ENCODE peak calls at places on chromosomes 13 and 19, in five cellular contexts. One of them, this sample, is unnamed.

GRCh38 chr13:80441968-80442367 is 101.0 kb upstream of the SPRY2 start:
- DNase-seq in fibroblast of lung: no peak
- DNase-seq in Peyer's patch: no peak
- DNase-seq in dorsolateral prefrontal cortex: no peak
- DNase-seq in fibroblast of pulmonary artery: peak
- DNase-seq in this sample: no peak

GRCh38 chr19:991174-991931 is 7.2 kb downstream of the WDR18 start:
- DNase-seq in fibroblast of lung: peak
- DNase-seq in Peyer's patch: no peak
- DNase-seq in dorsolateral prefrontal cortex: no peak
- DNase-seq in fibroblast of pulmonary artery: peak
- DNase-seq in this sample: no peak

GRCh38 chr19:50435221-50435620 is 2.5 kb downstream of the MYBPC2 start:
- DNase-seq in fibroblast of lung: no peak
- DNase-seq in Peyer's patch: no peak
- DNase-seq in dorsolateral prefrontal cortex: no peak
- DNase-seq in fibroblast of pulmonary artery: no peak
- DNase-seq in this sample: no peak

GRCh38 chr19:30784850-30785459 is 412.8 kb downstream of the ZNF536 start:
- DNase-seq in fibroblast of lung: peak
- DNase-seq in Peyer's patch: peak
- DNase-seq in dorsolateral prefrontal cortex: no peak
- DNase-seq in fibroblast of pulmonary artery: peak
- DNase-seq in this sample: no peak

GRCh38 chr19:35585844-35586243 is at the start of gene PMIS2:
- DNase-seq in fibroblast of lung: no peak
- DNase-seq in Peyer's patch: no peak
- DNase-seq in dorsolateral prefrontal cortex: no peak
- DNase-seq in fibroblast of pulmonary artery: no peak
- DNase-seq in this sample: no peak

GRCh38 chr13:109840201-109840892 is 54.0 kb upstream of the IRS2 start:
- DNase-seq in fibroblast of lung: peak
- DNase-seq in Peyer's patch: no peak
- DNase-seq in dorsolateral prefrontal cortex: no peak
- DNase-seq in fibroblast of pulmonary artery: peak
- DNase-seq in this sample: peak

GRCh38 chr13:74206061-74206561 is 71.9 kb upstream of the KLF12 start:
- DNase-seq in fibroblast of lung: peak
- DNase-seq in Peyer's patch: no peak
- DNase-seq in dorsolateral prefrontal cortex: no peak
- DNase-seq in fibroblast of pulmonary artery: peak
- DNase-seq in this sample: peak

GRCh38 chr13:63696055-63696454 is 2280.4 kb upstream of the PCDH20 start:
- DNase-seq in fibroblast of lung: peak
- DNase-seq in Peyer's patch: no peak
- DNase-seq in dorsolateral prefrontal cortex: no peak
- DNase-seq in fibroblast of pulmonary artery: peak
- DNase-seq in this sample: no peak

GRCh38 chr19:29745253-29745652 is 30.2 kb upstream of the C19orf12 start:
- DNase-seq in fibroblast of lung: no peak
- DNase-seq in Peyer's patch: no peak
- DNase-seq in dorsolateral prefrontal cortex: no peak
- DNase-seq in fibroblast of pulmonary artery: no peak
- DNase-seq in this sample: no peak

GRCh38 chr19:46915386-46915785 is 54.6 kb downstream of the ARHGAP35 start:
- DNase-seq in fibroblast of lung: no peak
- DNase-seq in Peyer's patch: no peak
- DNase-seq in dorsolateral prefrontal cortex: no peak
- DNase-seq in fibroblast of pulmonary artery: no peak
- DNase-seq in this sample: no peak

GRCh38 chr19:57946316-57946715 is 1.2 kb downstream of the ZNF256 start:
- DNase-seq in fibroblast of lung: no peak
- DNase-seq in Peyer's patch: no peak
- DNase-seq in dorsolateral prefrontal cortex: no peak
- DNase-seq in fibroblast of pulmonary artery: no peak
- DNase-seq in this sample: no peak
- H3K4me3 ChIP-seq in fibroblast of lung: peak
- H3K4me3 ChIP-seq in Peyer's patch: no peak
- H3K4me3 ChIP-seq in dorsolateral prefrontal cortex: peak
- H3K4me3 ChIP-seq in fibroblast of pulmonary artery: peak
- H3K4me3 ChIP-seq in this sample: peak

GRCh38 chr19:41702208-41702651 is 6.2 kb upstream of the CEACAM5 start:
- DNase-seq in fibroblast of lung: no peak
- DNase-seq in Peyer's patch: no peak
- DNase-seq in dorsolateral prefrontal cortex: no peak
- DNase-seq in fibroblast of pulmonary artery: peak
- DNase-seq in this sample: no peak

GRCh38 chr19:41700381-41701195 is 7.8 kb upstream of the CEACAM5 start:
- DNase-seq in fibroblast of lung: no peak
- DNase-seq in Peyer's patch: peak
- DNase-seq in dorsolateral prefrontal cortex: no peak
- DNase-seq in fibroblast of pulmonary artery: no peak
- DNase-seq in this sample: no peak

GRCh38 chr19:41699968-41700323 is 8.5 kb upstream of the CEACAM5 start:
- DNase-seq in fibroblast of lung: no peak
- DNase-seq in Peyer's patch: peak
- DNase-seq in dorsolateral prefrontal cortex: no peak
- DNase-seq in fibroblast of pulmonary artery: no peak
- DNase-seq in this sample: no peak

GRCh38 chr19:41699231-41699967 is 9.0 kb upstream of the CEACAM5 start:
- DNase-seq in fibroblast of lung: no peak
- DNase-seq in Peyer's patch: peak
- DNase-seq in dorsolateral prefrontal cortex: no peak
- DNase-seq in fibroblast of pulmonary artery: no peak
- DNase-seq in this sample: no peak

DNA sequence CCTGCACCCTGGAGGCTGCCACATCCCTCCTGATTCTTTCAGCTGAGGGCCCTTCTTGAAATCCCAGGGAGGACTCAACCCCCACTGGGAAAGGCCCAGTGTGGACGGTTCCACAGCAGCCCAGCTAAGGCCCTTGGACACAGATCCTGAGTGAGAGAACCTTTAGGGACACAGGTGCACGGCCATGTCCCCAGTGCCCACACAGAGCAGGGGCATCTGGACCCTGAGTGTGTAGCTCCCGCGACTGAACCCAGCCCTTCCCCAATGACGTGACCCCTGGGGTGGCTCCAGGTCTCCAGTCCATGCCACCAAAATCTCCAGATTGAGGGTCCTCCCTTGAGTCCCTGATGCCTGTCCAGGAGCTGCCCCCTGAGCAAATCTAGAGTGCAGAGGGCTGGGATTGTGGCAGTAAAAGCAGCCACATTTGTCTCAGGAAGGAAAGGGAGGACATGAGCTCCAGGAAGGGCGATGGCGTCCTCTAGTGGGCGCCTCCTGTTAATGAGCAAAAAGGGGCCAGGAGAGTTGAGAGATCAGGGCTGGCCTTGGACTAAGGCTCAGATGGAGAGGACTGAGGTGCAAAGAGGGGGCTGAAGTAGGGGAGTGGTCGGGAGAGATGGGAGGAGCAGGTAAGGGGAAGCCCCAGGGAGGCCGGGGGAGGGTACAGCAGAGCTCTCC is 6.9 kb upstream of the CEACAM5 start:
- DNase-seq in fibroblast of lung: no peak
- DNase-seq in Peyer's patch: peak
- DNase-seq in dorsolateral prefrontal cortex: no peak
- DNase-seq in fibroblast of pulmonary artery: no peak
- DNase-seq in this sample: no peak
- TF ChIP-seq CTCF in fibroblast of lung: no peak
- TF ChIP-seq CTCF in Peyer's patch: no peak
- TF ChIP-seq CTCF in dorsolateral prefrontal cortex: no peak
- TF ChIP-seq CTCF in fibroblast of pulmonary artery: no peak
- TF ChIP-seq CTCF in this sample: no peak

GRCh38 chr13:45191874-45192273 is 9.0 kb downstream of the KCTD4 start:
- DNase-seq in fibroblast of lung: no peak
- DNase-seq in Peyer's patch: no peak
- DNase-seq in dorsolateral prefrontal cortex: no peak
- DNase-seq in fibroblast of pulmonary artery: no peak
- DNase-seq in this sample: no peak

GRCh38 chr13:45196622-45197021 is 4.2 kb downstream of the KCTD4 start:
- DNase-seq in fibroblast of lung: no peak
- DNase-seq in Peyer's patch: no peak
- DNase-seq in dorsolateral prefrontal cortex: no peak
- DNase-seq in fibroblast of pulmonary artery: peak
- DNase-seq in this sample: no peak

GRCh38 chr13:45195421-45195820 is 5.4 kb downstream of the KCTD4 start:
- DNase-seq in fibroblast of lung: no peak
- DNase-seq in Peyer's patch: no peak
- DNase-seq in dorsolateral prefrontal cortex: no peak
- DNase-seq in fibroblast of pulmonary artery: no peak
- DNase-seq in this sample: no peak

GRCh38 chr13:45196091-45196490 is 4.8 kb downstream of the KCTD4 start:
- DNase-seq in fibroblast of lung: no peak
- DNase-seq in Peyer's patch: no peak
- DNase-seq in dorsolateral prefrontal cortex: no peak
- DNase-seq in fibroblast of pulmonary artery: peak
- DNase-seq in this sample: no peak

GRCh38 chr13:45194081-45194939 is 6.5 kb downstream of the KCTD4 start:
- DNase-seq in fibroblast of lung: peak
- DNase-seq in Peyer's patch: no peak
- DNase-seq in dorsolateral prefrontal cortex: peak
- DNase-seq in fibroblast of pulmonary artery: peak
- DNase-seq in this sample: no peak
- H3K4me3 ChIP-seq in fibroblast of lung: no peak
- H3K4me3 ChIP-seq in Peyer's patch: no peak
- H3K4me3 ChIP-seq in dorsolateral prefrontal cortex: peak
- H3K4me3 ChIP-seq in fibroblast of pulmonary artery: no peak
- H3K4me3 ChIP-seq in this sample: no peak

GRCh38 chr19:18780631-18781030 is 10.5 kb downstream of the COMP start:
- DNase-seq in fibroblast of lung: no peak
- DNase-seq in Peyer's patch: no peak
- DNase-seq in dorsolateral prefrontal cortex: no peak
- DNase-seq in fibroblast of pulmonary artery: no peak
- DNase-seq in this sample: no peak
- TF ChIP-seq CTCF in fibroblast of lung: no peak
- TF ChIP-seq CTCF in Peyer's patch: no peak
- TF ChIP-seq CTCF in dorsolateral prefrontal cortex: no peak
- TF ChIP-seq CTCF in fibroblast of pulmonary artery: peak
- TF ChIP-seq CTCF in this sample: peak

DNA sequence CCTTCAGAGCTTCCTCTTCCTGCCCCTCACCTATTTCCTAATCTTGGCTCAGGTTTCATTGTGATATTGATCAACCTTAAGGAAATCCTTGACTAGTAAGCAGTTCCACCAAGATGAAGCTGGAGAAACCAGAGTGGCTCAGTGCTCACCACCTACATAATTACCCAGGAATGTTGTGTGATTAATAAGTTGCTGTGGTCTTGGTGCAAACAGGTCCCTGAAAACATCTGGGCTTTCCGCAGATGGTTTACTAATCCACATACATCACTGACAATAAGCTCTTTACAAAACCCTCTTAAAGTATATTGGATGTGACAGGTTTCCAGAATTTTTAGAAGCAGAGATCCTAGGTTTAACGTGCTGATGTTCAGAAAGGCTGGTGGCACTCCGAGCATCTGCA is 8.6 kb upstream of the SERP2 start:
- DNase-seq in fibroblast of lung: peak
- DNase-seq in Peyer's patch: no peak
- DNase-seq in dorsolateral prefrontal cortex: no peak
- DNase-seq in fibroblast of pulmonary artery: no peak
- DNase-seq in this sample: peak
- H3K4me3 ChIP-seq in fibroblast of lung: no peak
- H3K4me3 ChIP-seq in Peyer's patch: no peak
- H3K4me3 ChIP-seq in dorsolateral prefrontal cortex: no peak
- H3K4me3 ChIP-seq in fibroblast of pulmonary artery: no peak
- H3K4me3 ChIP-seq in this sample: no peak

GRCh38 chr13:57634829-57635165 is 3.3 kb downstream of the PCDH17 start:
- DNase-seq in fibroblast of lung: no peak
- DNase-seq in Peyer's patch: no peak
- DNase-seq in dorsolateral prefrontal cortex: peak
- DNase-seq in fibroblast of pulmonary artery: no peak
- DNase-seq in this sample: no peak

GRCh38 chr13:57636811-57637210 is 5.3 kb downstream of the PCDH17 start:
- DNase-seq in fibroblast of lung: no peak
- DNase-seq in Peyer's patch: no peak
- DNase-seq in dorsolateral prefrontal cortex: no peak
- DNase-seq in fibroblast of pulmonary artery: no peak
- DNase-seq in this sample: no peak

GRCh38 chr13:57637515-57637914 is 6.0 kb downstream of the PCDH17 start:
- DNase-seq in fibroblast of lung: no peak
- DNase-seq in Peyer's patch: no peak
- DNase-seq in dorsolateral prefrontal cortex: no peak
- DNase-seq in fibroblast of pulmonary artery: no peak
- DNase-seq in this sample: no peak

GRCh38 chr13:57633950-57634828 is 2.6 kb downstream of the PCDH17 start:
- DNase-seq in fibroblast of lung: no peak
- DNase-seq in Peyer's patch: no peak
- DNase-seq in dorsolateral prefrontal cortex: peak
- DNase-seq in fibroblast of pulmonary artery: no peak
- DNase-seq in this sample: no peak

DNA sequence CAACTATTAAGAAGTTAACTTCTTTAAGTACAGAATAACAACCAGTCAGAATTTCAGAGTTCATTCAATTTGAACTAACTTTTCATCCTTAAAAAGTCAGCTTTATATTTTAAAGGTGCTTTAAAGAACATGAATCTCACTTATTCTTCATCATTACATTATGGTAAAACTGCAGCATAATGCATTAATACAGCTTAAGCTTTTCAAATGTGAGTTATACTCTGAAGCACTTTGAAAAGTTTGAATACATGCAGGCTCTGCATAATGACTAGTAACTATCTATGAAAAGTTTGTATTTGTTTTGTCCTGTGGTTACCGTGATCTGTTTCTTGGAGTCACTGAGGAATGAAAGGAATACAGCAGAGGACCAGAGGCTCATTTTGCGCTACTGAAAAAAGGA is 4.0 kb downstream of the PCDH17 start:
- DNase-seq in fibroblast of lung: no peak
- DNase-seq in Peyer's patch: no peak
- DNase-seq in dorsolateral prefrontal cortex: no peak
- DNase-seq in fibroblast of pulmonary artery: no peak
- DNase-seq in this sample: no peak
- TF ChIP-seq CTCF in fibroblast of lung: no peak
- TF ChIP-seq CTCF in Peyer's patch: no peak
- TF ChIP-seq CTCF in dorsolateral prefrontal cortex: no peak
- TF ChIP-seq CTCF in fibroblast of pulmonary artery: no peak
- TF ChIP-seq CTCF in this sample: no peak

DNA sequence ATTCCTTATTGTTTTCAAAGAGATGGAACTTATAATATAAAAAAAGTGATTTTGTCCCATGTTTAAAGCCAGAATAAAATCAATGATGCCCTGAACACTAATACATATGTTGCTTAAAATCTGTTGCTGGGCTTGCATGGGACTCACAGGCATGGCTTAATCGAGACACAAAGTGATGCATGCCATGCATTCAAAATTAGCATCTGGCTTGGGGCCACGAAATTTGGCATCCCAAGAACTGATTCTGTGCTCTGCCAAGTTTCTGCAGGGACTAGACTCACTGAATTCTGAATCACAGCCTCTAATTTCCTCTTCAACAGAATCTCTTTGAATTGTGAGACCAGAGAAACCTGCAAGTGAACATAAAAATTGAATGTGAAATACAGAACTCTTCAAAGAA is 109.2 kb downstream of the PCDH17 start:
- DNase-seq in fibroblast of lung: peak
- DNase-seq in Peyer's patch: no peak
- DNase-seq in dorsolateral prefrontal cortex: peak
- DNase-seq in fibroblast of pulmonary artery: peak
- DNase-seq in this sample: no peak
- H3K4me3 ChIP-seq in fibroblast of lung: no peak
- H3K4me3 ChIP-seq in Peyer's patch: no peak
- H3K4me3 ChIP-seq in dorsolateral prefrontal cortex: no peak
- H3K4me3 ChIP-seq in fibroblast of pulmonary artery: no peak
- H3K4me3 ChIP-seq in this sample: no peak

GRCh38 chr13:96650301-96650886 is 343.9 kb downstream of the OXGR1 start:
- DNase-seq in fibroblast of lung: peak
- DNase-seq in Peyer's patch: no peak
- DNase-seq in dorsolateral prefrontal cortex: no peak
- DNase-seq in fibroblast of pulmonary artery: peak
- DNase-seq in this sample: no peak
- TF ChIP-seq CTCF in fibroblast of lung: no peak
- TF ChIP-seq CTCF in Peyer's patch: no peak
- TF ChIP-seq CTCF in dorsolateral prefrontal cortex: no peak
- TF ChIP-seq CTCF in fibroblast of pulmonary artery: peak
- TF ChIP-seq CTCF in this sample: no peak

This sample was measured in AG09309.